ENCODE peak calls at places on chromosomes 4 and X, in five cellular contexts. M, C, F, U and E are unnamed samples.

GRCh38 chrX:1493877-1494510 is 41.3 kb upstream of the ASMTL start:
- DNase-seq in M (no peak), U (peak), F (no peak), C (no peak), E (no peak)

GRCh38 chr4:188779586-188779985 is 640.3 kb downstream of the TRIML1 start:
- DNase-seq in C (no peak), F (no peak), M (no peak), U (no peak), E (no peak)

GRCh38 chrX:120452131-120452530 is 17.0 kb downstream of the LAMP2 start:
- DNase-seq in U (no peak), F (no peak), M (no peak), C (no peak), E (no peak)

GRCh38 chr4:6393066-6393465 is 79.3 kb downstream of the PPP2R2C start:
- DNase-seq in U (no peak), M (no peak), F (no peak), C (no peak), E (no peak)

GRCh38 chr4:24973471-24974251 is 57.1 kb downstream of the LGI2 start:
- DNase-seq in F (no peak), U (no peak), M (no peak), C (peak), E (no peak)

GRCh38 chr4:59553739-59554126 is 1646.4 kb upstream of the ADGRL3 start:
- DNase-seq in U (no peak), M (no peak), F (no peak), C (no peak), E (no peak)

GRCh38 chrX:154094833-154095232 is 2.7 kb downstream of the MECP2 start:
- DNase-seq in F (no peak), C (no peak), M (no peak), U (no peak), E (no peak)

GRCh38 chr4:11512861-11513260 is 84.2 kb upstream of the HS3ST1 start:
- DNase-seq in C (no peak), F (no peak), U (no peak), M (no peak), E (no peak)

GRCh38 chrX:148223361-148223760 is 242.2 kb downstream of the FMR1NB start:
- DNase-seq in M (no peak), U (no peak), F (no peak), C (no peak), E (no peak)

GRCh38 chr4:8410641-8411271 is 29.8 kb downstream of the ACOX3 start:
- DNase-seq in M (peak), F (no peak), C (peak), U (no peak), E (no peak)

GRCh38 chr4:73902038-73902637 is 32.9 kb downstream of the CXCL1 start:
- DNase-seq in C (no peak), M (no peak), U (no peak), F (no peak), E (no peak)